ENCODE peak calls at places on chromosomes 11 and 22, in seven cellular contexts. N, Q, U, L, M, I and D are unnamed samples.
A peak's percentile ranks its signal among the peaks of the same experiment; 100 is the strongest.

GRCh38 chr22:30289126-30289979 is at the start of gene CASTOR1:
- DNase-seq in I (peak; percentile 98), U (peak; percentile 99), Q (peak; percentile 97), L (peak; percentile 99), N (peak; percentile 99), M (peak; percentile 98), D (peak; percentile 98)

GRCh38 chr11:86138958-86139357 is 70.1 kb upstream of the PICALM start:
- DNase-seq in I (no peak), Q (no peak), N (no peak), L (no peak), M (no peak), U (peak; percentile 9), D (no peak)

GRCh38 chr11:72217856-72218745 is 1.5 kb downstream of the FOLR2 start:
- DNase-seq in L (no peak), Q (no peak), I (no peak), M (no peak), N (no peak), U (no peak), D (no peak)

GRCh38 chr22:17334054-17334453 is 35.2 kb upstream of the CECR2 start:
- DNase-seq in Q (no peak), L (no peak), U (no peak), N (no peak), M (no peak), I (no peak), D (no peak)

GRCh38 chr11:2887526-2888195 is 2.1 kb upstream of the CDKN1C start:
- DNase-seq in L (no peak), U (no peak), Q (no peak), I (no peak), M (no peak), N (no peak), D (no peak)

GRCh38 chr11:44968510-44968909 is 17.8 kb upstream of the TP53I11 start:
- DNase-seq in Q (no peak), L (no peak), M (no peak), N (no peak), I (peak; percentile 51), U (no peak), D (no peak)

GRCh38 chr11:84558085-84558905 is 1068.8 kb downstream of the DLG2 start:
- DNase-seq in N (no peak), M (peak; percentile 11), U (peak; percentile 65), L (no peak), I (peak; percentile 68), Q (peak; percentile 13), D (peak; percentile 14)

GRCh38 chr11:127106938-127107337 is 106.4 kb upstream of the KIRREL3 start:
- DNase-seq in Q (no peak), U (no peak), M (no peak), N (no peak), L (no peak), I (no peak), D (no peak)

GRCh38 chr11:119205080-119205479 is 1.1 kb upstream of the CBL start:
- DNase-seq in L (peak; percentile 77), M (no peak), U (no peak), I (no peak), N (peak; percentile 39), Q (no peak), D (peak; percentile 28)

GRCh38 chr11:110468095-110468494 is 38.3 kb downstream of the FDX1 start:
- DNase-seq in U (no peak), M (no peak), I (no peak), L (no peak), N (no peak), Q (no peak), D (no peak)

GRCh38 chr11:94845622-94846021 is 77.5 kb downstream of the AMOTL1 start:
- DNase-seq in N (peak; percentile 74), I (no peak), L (no peak), Q (no peak), U (no peak), M (no peak), D (no peak)

GRCh38 chr11:1146311-1146864 is 11.4 kb upstream of the MUC5AC start:
- DNase-seq in I (no peak), M (no peak), N (no peak), Q (no peak), L (peak; percentile 57), U (no peak), D (no peak)

GRCh38 chr22:20761536-20761935 is 12.4 kb upstream of the SERPIND1 start:
- DNase-seq in I (no peak), N (no peak), U (no peak), Q (no peak), L (no peak), M (no peak), D (no peak)

GRCh38 chr11:108496643-108497256 is 1.4 kb downstream of the POGLUT3 start:
- DNase-seq in L (no peak), N (no peak), M (no peak), U (peak; percentile 28), I (peak; percentile 29), Q (no peak), D (no peak)

GRCh38 chr11:45216901-45217300 is 69.2 kb downstream of the SYT13 start:
- DNase-seq in I (no peak), N (no peak), L (no peak), U (peak; percentile 13), Q (no peak), M (no peak), D (no peak)

GRCh38 chr11:110000858-110001257 is 92.3 kb upstream of the ZC3H12C start:
- DNase-seq in U (no peak), L (no peak), M (no peak), N (no peak), Q (no peak), I (peak; percentile 62), D (no peak)

GRCh38 chr11:106379712-106380111 is 302.2 kb downstream of the AASDHPPT start:
- DNase-seq in U (no peak), M (no peak), L (no peak), I (no peak), N (no peak), Q (no peak), D (no peak)

GRCh38 chr11:123560001-123560400 is 94.4 kb downstream of the SCN3B start:
- DNase-seq in I (peak; percentile 80), Q (peak; percentile 16), M (peak; percentile 75), L (peak; percentile 73), N (no peak), U (peak; percentile 79), D (peak; percentile 51)

GRCh38 chr11:121762820-121763219 is 310.1 kb upstream of the SORL1-AS1 start:
- DNase-seq in I (peak; percentile 74), U (peak; percentile 68), M (peak; percentile 5), L (no peak), N (no peak), Q (no peak), D (no peak)

GRCh38 chr11:69300124-69301032 is 6.4 kb downstream of the MYEOV start:
- DNase-seq in I (no peak), N (no peak), U (no peak), M (no peak), Q (no peak), L (peak; percentile 57), D (no peak)

GRCh38 chr11:69302447-69302846 is 8.5 kb downstream of the MYEOV start:
- DNase-seq in L (peak; percentile 58), N (no peak), M (no peak), U (no peak), Q (no peak), I (no peak), D (no peak)

GRCh38 chr11:69301491-69302401 is 7.8 kb downstream of the MYEOV start:
- DNase-seq in N (peak; percentile 79), Q (no peak), M (no peak), L (peak; percentile 83), I (peak; percentile 83), U (peak; percentile 28), D (no peak)

GRCh38 chr11:69299572-69299971 is 5.6 kb downstream of the MYEOV start:
- DNase-seq in Q (no peak), L (peak; percentile 60), I (no peak), M (no peak), N (no peak), U (no peak), D (no peak)

DNA sequence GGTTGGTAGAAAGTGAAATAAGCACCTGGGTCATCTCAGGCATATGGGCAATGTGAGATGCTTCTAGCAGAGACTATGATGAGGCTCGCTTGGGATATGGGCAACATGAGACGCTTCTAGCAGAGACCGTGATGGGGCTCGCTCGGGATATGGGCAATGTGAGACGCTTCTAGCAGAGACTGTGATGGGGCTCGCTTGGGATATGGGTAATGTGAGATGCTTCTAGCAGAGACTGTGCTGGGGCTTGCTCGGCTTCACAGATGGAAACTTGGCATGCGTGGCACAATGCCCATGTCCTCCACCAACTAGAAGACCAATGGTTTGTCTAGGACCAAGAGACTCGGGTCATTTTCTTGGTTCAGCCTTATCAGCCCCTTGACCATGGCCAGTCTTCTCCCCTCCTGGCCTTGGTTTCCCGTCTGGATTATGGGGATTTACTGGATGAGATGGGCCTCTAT is 7.1 kb downstream of the MYEOV start:
- DNase-seq in N (no peak), M (no peak), L (no peak), I (no peak), Q (no peak), U (no peak), D (no peak)
- H3K27ac ChIP-seq in N (peak overlapping the region; percentile 17), M (no peak overlapping the region), L (no peak overlapping the region), I (peak overlapping the region; percentile 71), Q (no peak overlapping the region), U (no peak overlapping the region), D (no peak overlapping the region)

GRCh38 chr11:120335928-120336640 is at the start of gene ARHGEF12:
- DNase-seq in L (peak; percentile 98), M (peak; percentile 94), I (peak; percentile 100), N (peak; percentile 95), Q (peak; percentile 88), U (peak; percentile 99), D (peak; percentile 94)
- TF ChIP-seq CTCF in L (peak; percentile 27), M (peak; percentile 64), I (peak; percentile 78), N (no peak), Q (peak; percentile 44), U (peak; percentile 46), D (no peak)

GRCh38 chr11:34168642-34169051 is 63.2 kb downstream of the NAT10 start:
- DNase-seq in L (no peak), I (no peak), Q (no peak), U (no peak), N (no peak), M (no peak), D (no peak)
- H3K27ac ChIP-seq in L (no peak overlapping the region), I (no peak overlapping the region), Q (no peak overlapping the region), U (no peak overlapping the region), N (no peak overlapping the region), M (no peak overlapping the region), D (peak overlapping the region; percentile 59)

DNA sequence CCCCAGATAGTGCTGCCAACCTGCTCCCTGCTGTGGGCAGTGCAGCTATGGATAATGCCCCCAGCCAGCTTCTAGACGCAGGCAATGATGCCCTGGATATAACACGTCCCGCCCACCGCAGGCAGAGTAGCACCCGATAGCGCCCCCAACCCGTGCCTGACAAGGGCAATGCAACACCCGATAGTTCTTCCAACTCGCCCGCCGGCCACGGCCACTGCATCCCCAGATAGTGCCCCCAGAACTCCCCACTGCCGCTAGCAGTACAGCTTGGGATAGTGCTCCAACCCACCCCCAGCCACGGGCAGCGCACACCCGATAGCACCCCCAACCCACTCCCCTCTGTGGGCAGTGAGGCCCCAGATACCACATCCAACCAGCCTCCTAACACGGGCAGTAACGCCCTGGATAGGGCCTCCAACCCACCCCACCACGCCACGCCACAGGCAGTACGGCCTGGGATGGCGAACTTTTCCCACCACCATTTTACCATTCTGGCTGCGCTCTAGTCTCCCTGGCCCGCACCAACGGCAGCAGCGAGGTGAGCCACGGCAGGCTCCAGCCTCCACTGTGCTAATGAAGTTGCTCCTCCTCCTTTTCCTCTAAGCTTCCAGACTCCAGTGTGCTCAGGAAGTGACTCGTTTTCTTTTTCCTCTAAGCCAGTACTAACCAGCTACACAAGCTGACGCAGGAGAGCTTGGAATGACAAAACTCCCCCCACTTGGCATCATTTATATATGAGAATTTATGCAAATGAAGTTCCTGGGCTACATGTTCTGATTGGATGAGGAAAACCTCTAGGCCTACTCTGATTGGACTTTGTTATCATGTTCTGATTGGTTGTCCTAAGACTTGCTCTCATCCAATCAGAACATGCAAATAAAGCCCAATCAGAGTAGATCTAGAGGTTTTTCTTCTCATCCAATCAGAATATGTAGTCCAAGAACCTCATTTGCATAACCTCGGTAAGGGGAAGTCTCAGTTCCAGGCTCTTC is 3.0 kb upstream of the RFPL3 start:
- DNase-seq in I (peak; percentile 50), N (no peak), Q (no peak), L (no peak), M (no peak), U (peak; percentile 31), D (no peak)
- TF ChIP-seq CTCF in I (no peak), N (no peak), Q (no peak), L (no peak), M (no peak), U (no peak), D (no peak)